ENCODE peak calls at places on chromosome 7, in eight cellular contexts. One of them, this sample, is unnamed.

GRCh38 chr7:81162771-81163525 is 244.1 kb upstream of the SEMA3C start:
- DNase-seq in AG04450: no peak
- DNase-seq in body of pancreas: no peak
- DNase-seq in A549: no peak
- DNase-seq in tibial artery: no peak
- DNase-seq in heart left ventricle: no peak
- DNase-seq in HCT116: no peak
- DNase-seq in thoracic aorta: no peak
- DNase-seq in this sample: no peak

GRCh38 chr7:66859794-66860645 is 61.0 kb upstream of the TMEM248 start:
- DNase-seq in AG04450: no peak
- DNase-seq in body of pancreas: no peak
- DNase-seq in A549: no peak
- DNase-seq in tibial artery: no peak
- DNase-seq in heart left ventricle: peak
- DNase-seq in HCT116: no peak
- DNase-seq in thoracic aorta: no peak
- DNase-seq in this sample: no peak

GRCh38 chr7:38594931-38595330 is 36.2 kb downstream of the AMPH start:
- DNase-seq in AG04450: no peak
- DNase-seq in body of pancreas: peak
- DNase-seq in A549: no peak
- DNase-seq in tibial artery: no peak
- DNase-seq in heart left ventricle: no peak
- DNase-seq in HCT116: no peak
- DNase-seq in thoracic aorta: no peak
- DNase-seq in this sample: no peak

GRCh38 chr7:132435016-132435990 is 141.0 kb downstream of the PLXNA4 start:
- DNase-seq in AG04450: no peak
- DNase-seq in body of pancreas: no peak
- DNase-seq in A549: no peak
- DNase-seq in tibial artery: no peak
- DNase-seq in heart left ventricle: no peak
- DNase-seq in HCT116: no peak
- DNase-seq in thoracic aorta: no peak
- DNase-seq in this sample: no peak

GRCh38 chr7:38704751-38705150 is 73.6 kb upstream of the AMPH start:
- DNase-seq in AG04450: no peak
- DNase-seq in body of pancreas: no peak
- DNase-seq in A549: no peak
- DNase-seq in tibial artery: no peak
- DNase-seq in heart left ventricle: no peak
- DNase-seq in HCT116: no peak
- DNase-seq in thoracic aorta: no peak
- DNase-seq in this sample: no peak

GRCh38 chr7:21251166-21251806 is 176.6 kb upstream of the SP4 start:
- DNase-seq in AG04450: no peak
- DNase-seq in body of pancreas: peak
- DNase-seq in A549: no peak
- DNase-seq in tibial artery: no peak
- DNase-seq in heart left ventricle: no peak
- DNase-seq in HCT116: no peak
- DNase-seq in thoracic aorta: no peak
- DNase-seq in this sample: no peak

GRCh38 chr7:44324204-44325126 is 929 bp downstream of the CAMK2B start:
- DNase-seq in AG04450: no peak
- DNase-seq in body of pancreas: no peak
- DNase-seq in A549: no peak
- DNase-seq in tibial artery: no peak
- DNase-seq in heart left ventricle: no peak
- DNase-seq in HCT116: no peak
- DNase-seq in thoracic aorta: no peak
- DNase-seq in this sample: no peak

GRCh38 chr7:66307591-66308215 is 102.6 kb downstream of the TPST1 start:
- DNase-seq in AG04450: no peak
- DNase-seq in body of pancreas: peak
- DNase-seq in A549: no peak
- DNase-seq in tibial artery: no peak
- DNase-seq in heart left ventricle: no peak
- DNase-seq in HCT116: no peak
- DNase-seq in thoracic aorta: no peak
- DNase-seq in this sample: no peak

GRCh38 chr7:73827568-73828106 is 3.2 kb upstream of the CLDN4 start:
- DNase-seq in AG04450: no peak
- DNase-seq in body of pancreas: peak
- DNase-seq in A549: no peak
- DNase-seq in tibial artery: peak
- DNase-seq in heart left ventricle: peak
- DNase-seq in HCT116: peak
- DNase-seq in thoracic aorta: no peak
- DNase-seq in this sample: no peak

GRCh38 chr7:17994079-17994478 is 33.6 kb downstream of the PRPS1L1 start:
- DNase-seq in AG04450: no peak
- DNase-seq in body of pancreas: no peak
- DNase-seq in A549: no peak
- DNase-seq in tibial artery: no peak
- DNase-seq in heart left ventricle: no peak
- DNase-seq in HCT116: no peak
- DNase-seq in thoracic aorta: no peak
- DNase-seq in this sample: no peak

GRCh38 chr7:38656976-38657375 is 25.8 kb upstream of the AMPH start:
- DNase-seq in AG04450: no peak
- DNase-seq in body of pancreas: no peak
- DNase-seq in A549: no peak
- DNase-seq in tibial artery: no peak
- DNase-seq in heart left ventricle: no peak
- DNase-seq in HCT116: no peak
- DNase-seq in thoracic aorta: no peak
- DNase-seq in this sample: no peak

GRCh38 chr7:36889182-36889581 is 164.9 kb upstream of the AOAH start:
- DNase-seq in AG04450: no peak
- DNase-seq in body of pancreas: no peak
- DNase-seq in A549: no peak
- DNase-seq in tibial artery: no peak
- DNase-seq in heart left ventricle: no peak
- DNase-seq in HCT116: no peak
- DNase-seq in thoracic aorta: no peak
- DNase-seq in this sample: no peak

GRCh38 chr7:33459340-33459751 is 330.0 kb downstream of the BBS9 start:
- DNase-seq in AG04450: peak
- DNase-seq in body of pancreas: no peak
- DNase-seq in A549: no peak
- DNase-seq in tibial artery: no peak
- DNase-seq in heart left ventricle: peak
- DNase-seq in HCT116: peak
- DNase-seq in thoracic aorta: no peak
- DNase-seq in this sample: no peak

GRCh38 chr7:147584771-147585193 is 1005.8 kb upstream of the C7orf33 start:
- DNase-seq in AG04450: no peak
- DNase-seq in body of pancreas: no peak
- DNase-seq in A549: no peak
- DNase-seq in tibial artery: no peak
- DNase-seq in heart left ventricle: no peak
- DNase-seq in HCT116: no peak
- DNase-seq in thoracic aorta: no peak
- DNase-seq in this sample: no peak

GRCh38 chr7:68280931-68281330 is 1284.3 kb downstream of the TYW1 start:
- DNase-seq in AG04450: no peak
- DNase-seq in body of pancreas: no peak
- DNase-seq in A549: no peak
- DNase-seq in tibial artery: no peak
- DNase-seq in heart left ventricle: no peak
- DNase-seq in HCT116: no peak
- DNase-seq in thoracic aorta: no peak
- DNase-seq in this sample: no peak

GRCh38 chr7:158098125-158099030 is 489.2 kb downstream of the PTPRN2 start:
- DNase-seq in AG04450: no peak
- DNase-seq in body of pancreas: no peak
- DNase-seq in A549: no peak
- DNase-seq in tibial artery: peak
- DNase-seq in heart left ventricle: no peak
- DNase-seq in HCT116: no peak
- DNase-seq in thoracic aorta: no peak
- DNase-seq in this sample: no peak

GRCh38 chr7:134750083-134751062 is 29.1 kb upstream of the CALD1 start:
- DNase-seq in AG04450: no peak
- DNase-seq in body of pancreas: peak
- DNase-seq in A549: peak
- DNase-seq in tibial artery: peak
- DNase-seq in heart left ventricle: peak
- DNase-seq in HCT116: peak
- DNase-seq in thoracic aorta: no peak
- DNase-seq in this sample: no peak

GRCh38 chr7:81430150-81430549 is 339.7 kb downstream of the HGF start:
- DNase-seq in AG04450: no peak
- DNase-seq in body of pancreas: no peak
- DNase-seq in A549: no peak
- DNase-seq in tibial artery: no peak
- DNase-seq in heart left ventricle: no peak
- DNase-seq in HCT116: no peak
- DNase-seq in thoracic aorta: no peak
- DNase-seq in this sample: no peak

GRCh38 chr7:142500364-142500763 is 242.5 kb upstream of the PRSS58 start:
- DNase-seq in AG04450: no peak
- DNase-seq in body of pancreas: no peak
- DNase-seq in A549: no peak
- DNase-seq in tibial artery: no peak
- DNase-seq in heart left ventricle: no peak
- DNase-seq in HCT116: no peak
- DNase-seq in thoracic aorta: no peak
- DNase-seq in this sample: no peak

GRCh38 chr7:22565315-22565811 is 65.4 kb upstream of the STEAP1B start:
- DNase-seq in AG04450: no peak
- DNase-seq in body of pancreas: no peak
- DNase-seq in A549: no peak
- DNase-seq in tibial artery: no peak
- DNase-seq in heart left ventricle: peak
- DNase-seq in HCT116: no peak
- DNase-seq in thoracic aorta: no peak
- DNase-seq in this sample: no peak

GRCh38 chr7:27203964-27204594 is 4.2 kb upstream of the HOXA13 start:
- DNase-seq in AG04450: no peak
- DNase-seq in body of pancreas: no peak
- DNase-seq in A549: no peak
- DNase-seq in tibial artery: no peak
- DNase-seq in heart left ventricle: no peak
- DNase-seq in HCT116: no peak
- DNase-seq in thoracic aorta: no peak
- DNase-seq in this sample: no peak
- H3K4me3 ChIP-seq in AG04450: no peak
- H3K4me3 ChIP-seq in body of pancreas: no peak
- H3K4me3 ChIP-seq in A549: no peak
- H3K4me3 ChIP-seq in tibial artery: no peak
- H3K4me3 ChIP-seq in heart left ventricle: no peak
- H3K4me3 ChIP-seq in HCT116: no peak
- H3K4me3 ChIP-seq in thoracic aorta: no peak
- H3K4me3 ChIP-seq in this sample: no peak

DNA sequence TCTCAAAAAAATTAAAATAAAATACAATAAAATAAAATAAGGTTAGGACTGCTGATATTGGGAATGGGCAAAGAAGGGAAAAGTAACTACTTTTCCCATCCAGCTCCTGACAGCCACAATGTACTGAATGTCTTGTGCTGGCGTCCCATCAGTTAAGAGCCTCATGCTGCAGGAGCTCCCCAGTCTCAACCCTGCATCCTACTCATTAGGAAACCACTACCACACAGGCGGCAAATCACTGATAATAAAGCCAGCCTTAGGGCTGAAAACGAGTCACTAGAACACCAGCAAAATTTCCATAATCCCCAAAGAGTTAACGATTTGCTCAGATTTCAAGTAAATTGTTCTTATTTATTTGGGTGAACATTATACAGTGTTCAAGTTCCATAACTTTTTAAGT is 4.3 kb downstream of the YWHAG start:
- DNase-seq in AG04450: no peak
- DNase-seq in body of pancreas: no peak
- DNase-seq in A549: no peak
- DNase-seq in tibial artery: no peak
- DNase-seq in heart left ventricle: no peak
- DNase-seq in HCT116: no peak
- DNase-seq in thoracic aorta: no peak
- DNase-seq in this sample: no peak
- H3K4me3 ChIP-seq in AG04450: no peak
- H3K4me3 ChIP-seq in body of pancreas: no peak
- H3K4me3 ChIP-seq in A549: no peak
- H3K4me3 ChIP-seq in tibial artery: no peak
- H3K4me3 ChIP-seq in heart left ventricle: peak
- H3K4me3 ChIP-seq in HCT116: no peak
- H3K4me3 ChIP-seq in thoracic aorta: no peak
- H3K4me3 ChIP-seq in this sample: no peak

DNA sequence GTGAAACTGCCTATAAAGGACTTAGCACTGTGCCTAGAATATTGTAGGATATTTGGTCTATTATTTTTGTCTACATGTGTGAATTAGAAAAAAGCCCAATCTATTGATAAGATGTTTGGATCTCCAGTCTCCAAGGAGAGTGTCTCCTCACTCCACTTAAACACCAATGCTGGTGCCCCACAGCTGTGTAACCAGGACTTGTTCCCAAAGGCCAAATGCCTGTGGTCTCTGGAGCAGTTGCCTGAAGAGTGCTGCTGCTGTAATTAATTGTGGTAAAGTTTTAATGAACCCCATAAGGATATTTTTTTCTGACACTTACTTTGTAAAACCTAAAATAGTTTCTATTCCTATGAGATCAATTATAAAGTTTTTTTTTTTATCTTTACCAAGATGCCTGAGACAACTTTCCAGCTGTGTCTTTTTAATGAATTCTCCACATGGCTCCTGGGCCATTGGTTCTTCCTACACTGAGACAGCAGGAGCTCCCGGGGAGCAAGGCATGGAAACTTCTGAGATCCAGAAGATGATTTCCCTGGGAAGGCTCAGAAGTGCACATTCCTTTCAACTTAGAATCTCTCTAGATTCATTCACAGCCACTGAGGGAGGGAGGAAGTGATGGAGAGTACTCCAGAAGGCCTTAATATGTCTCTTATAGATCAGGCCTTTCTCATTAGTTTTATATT is 11.2 kb upstream of the OR2A5 start:
- DNase-seq in AG04450: no peak
- DNase-seq in body of pancreas: peak
- DNase-seq in A549: no peak
- DNase-seq in tibial artery: no peak
- DNase-seq in heart left ventricle: peak
- DNase-seq in HCT116: no peak
- DNase-seq in thoracic aorta: no peak
- DNase-seq in this sample: no peak
- H3K4me3 ChIP-seq in AG04450: no peak
- H3K4me3 ChIP-seq in body of pancreas: no peak
- H3K4me3 ChIP-seq in A549: no peak
- H3K4me3 ChIP-seq in tibial artery: no peak
- H3K4me3 ChIP-seq in heart left ventricle: no peak
- H3K4me3 ChIP-seq in HCT116: no peak
- H3K4me3 ChIP-seq in thoracic aorta: no peak
- H3K4me3 ChIP-seq in this sample: no peak

DNA sequence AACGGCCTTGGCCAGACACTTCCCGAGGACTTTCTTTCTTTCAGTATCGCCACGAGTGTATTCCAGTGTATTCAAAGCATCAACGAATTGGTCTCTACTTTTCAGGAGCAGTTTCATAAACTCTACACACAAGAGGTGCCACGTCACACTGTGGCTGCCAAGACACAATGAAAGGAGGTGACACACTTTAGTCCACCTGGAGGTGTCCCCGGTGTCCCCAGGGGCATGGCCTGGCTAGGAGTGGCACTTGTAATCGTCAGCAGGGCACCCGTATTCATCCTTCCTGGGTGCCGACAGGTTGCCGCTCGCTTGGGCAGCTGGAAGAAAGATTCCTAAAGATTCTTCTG is 5.0 kb downstream of the TNS3 start:
- DNase-seq in AG04450: no peak
- DNase-seq in body of pancreas: no peak
- DNase-seq in A549: no peak
- DNase-seq in tibial artery: no peak
- DNase-seq in heart left ventricle: no peak
- DNase-seq in HCT116: no peak
- DNase-seq in thoracic aorta: no peak
- DNase-seq in this sample: no peak
- H3K4me3 ChIP-seq in AG04450: peak
- H3K4me3 ChIP-seq in body of pancreas: no peak
- H3K4me3 ChIP-seq in A549: peak
- H3K4me3 ChIP-seq in tibial artery: peak
- H3K4me3 ChIP-seq in heart left ventricle: peak
- H3K4me3 ChIP-seq in HCT116: no peak
- H3K4me3 ChIP-seq in thoracic aorta: peak
- H3K4me3 ChIP-seq in this sample: peak

This sample was measured in ascending aorta.